ENCODE peak calls at places on chromosomes 16 and 17, in five cellular contexts. K is AG04450; G is Panc1; S is CD4-positive, alpha-beta T cell; P is GM13977. D is an unnamed sample.

GRCh38 chr16:48158296-48158695 is 2.5 kb upstream of the ABCC12 start:
- DNase-seq in P (peak), S (no peak), K (peak), G (no peak), D (no peak)

GRCh38 chr17:83100853-83101391 is 21.5 kb downstream of the METRNL start:
- DNase-seq in G (no peak), K (no peak), P (no peak), S (no peak), D (no peak)

GRCh38 chr17:50950002-50950877 is 84.1 kb upstream of the TOB1 start:
- DNase-seq in S (peak), K (peak), P (peak), G (peak), D (no peak)

GRCh38 chr17:41975099-41976083 is 8.8 kb downstream of the CNP start:
- DNase-seq in K (no peak), P (no peak), S (no peak), G (no peak), D (no peak)

GRCh38 chr16:6016530-6017184 is 919.1 kb upstream of the EEF2KMT start:
- DNase-seq in G (no peak), P (no peak), K (no peak), S (no peak), D (no peak)

GRCh38 chr16:11135167-11135973 is 120.6 kb downstream of the SOCS1 start:
- DNase-seq in G (no peak), S (no peak), K (no peak), P (no peak), D (no peak)

GRCh38 chr17:35129973-35130351 is 8.5 kb downstream of the FNDC8 start:
- DNase-seq in G (no peak), K (no peak), P (no peak), S (no peak), D (no peak)

GRCh38 chr16:89275284-89275584 is 57.7 kb downstream of the ZNF778 start:
- DNase-seq in S (no peak), G (no peak), K (no peak), P (no peak), D (no peak)

GRCh38 chr16:17364319-17365210 is 106.2 kb downstream of the XYLT1 start:
- DNase-seq in K (peak), S (peak), P (no peak), G (no peak), D (no peak)

GRCh38 chr17:72592242-72592966 is 471.6 kb downstream of the SOX9 start:
- DNase-seq in S (peak), G (no peak), P (peak), K (peak), D (no peak)

GRCh38 chr17:39194089-39194984 is 3.1 kb downstream of the CACNB1 start:
- DNase-seq in G (no peak), P (no peak), S (no peak), K (no peak), D (no peak)
- TF ChIP-seq CTCF in G (no peak), P (no peak), S (no peak), K (peak), D (no peak)

GRCh38 chr17:1055751-1056645 is 59.1 kb downstream of the TIMM22 start:
- DNase-seq in G (no peak), S (peak), K (peak), P (peak), D (no peak)
- TF ChIP-seq CTCF in G (peak), S (peak), K (peak), P (peak), D (no peak)

GRCh38 chr17:19359856-19360255 is 2.7 kb downstream of the B9D1 start:
- DNase-seq in S (no peak), P (no peak), G (no peak), K (no peak), D (no peak)
- TF ChIP-seq CTCF in S (no peak), P (no peak), G (no peak), K (no peak), D (no peak)

GRCh38 chr16:67668495-67669157 is 2.0 kb downstream of the C16orf86 start:
- DNase-seq in S (peak), K (no peak), G (no peak), P (peak), D (no peak)
- TF ChIP-seq CTCF in S (no peak), K (peak), G (no peak), P (peak), D (no peak)